ENCODE peak calls at places on chromosome 19, in six cellular contexts. U is stimulated activated CD4-positive, alpha-beta T cell treated with anti-CD3 and anti-CD28 coated beads, Interleukin-1b, Interleukin-23, amount 100 ng/mL, for 4 hours; A is caudate nucleus; Z is amygdala; L is NCI-H1417; X is head of caudate nucleus. P is an unnamed sample.

GRCh38 chr19:407501-408440 is 1.2 kb downstream of the C2CD4C start:
- DNase-seq in U (no peak), A (no peak), Z (no peak), L (no peak), X (no peak), P (no peak)

GRCh38 chr19:4206818-4207484 is 22.4 kb upstream of the EBI3 start:
- DNase-seq in U (no peak), A (no peak), Z (no peak), L (peak), X (no peak), P (no peak)

GRCh38 chr19:1313695-1314613 is 28.3 kb downstream of the EFNA2 start:
- DNase-seq in U (no peak), A (no peak), Z (no peak), L (no peak), X (no peak), P (no peak)

GRCh38 chr19:43572172-43572588 is 3.1 kb downstream of the XRCC1 start:
- DNase-seq in U (no peak), A (no peak), Z (no peak), L (peak), X (no peak), P (peak)

GRCh38 chr19:29547361-29547960 is 21.7 kb downstream of the VSTM2B start:
- DNase-seq in U (no peak), A (no peak), Z (no peak), L (no peak), X (no peak), P (no peak)

GRCh38 chr19:13865578-13866462 is 11.1 kb upstream of the NANOS3 start:
- DNase-seq in U (no peak), A (no peak), Z (no peak), L (peak), X (no peak), P (no peak)

GRCh38 chr19:29753190-29753933 is 38.3 kb upstream of the C19orf12 start:
- DNase-seq in U (no peak), A (no peak), Z (no peak), L (no peak), X (no peak), P (no peak)

GRCh38 chr19:37817180-37817911 is 38.0 kb upstream of the ZNF573 start:
- DNase-seq in U (no peak), A (peak), Z (peak), L (peak), X (peak), P (peak)

GRCh38 chr19:51012661-51013190 is 6.8 kb downstream of the KLK10 start:
- DNase-seq in U (no peak), A (no peak), Z (no peak), L (no peak), X (no peak), P (no peak)

GRCh38 chr19:48135411-48135810 is 24.8 kb upstream of the PLA2G4C start:
- DNase-seq in U (no peak), A (no peak), Z (no peak), L (peak), X (no peak), P (no peak)

GRCh38 chr19:6312018-6312417 is 21.4 kb downstream of the ACER1 start:
- DNase-seq in U (no peak), A (no peak), Z (no peak), L (no peak), X (no peak), P (no peak)

GRCh38 chr19:4732680-4733114 is 9.1 kb upstream of the DPP9 start:
- DNase-seq in U (peak), A (no peak), Z (no peak), L (peak), X (peak), P (peak)

GRCh38 chr19:18444513-18444912 is 6.6 kb upstream of the ISYNA1 start:
- DNase-seq in U (no peak), A (no peak), Z (no peak), L (no peak), X (no peak), P (no peak)

GRCh38 chr19:10007366-10007765 is 2.9 kb downstream of the COL5A3 start:
- DNase-seq in U (no peak), A (no peak), Z (no peak), L (no peak), X (no peak), P (no peak)

GRCh38 chr19:18608102-18608804 is 1.7 kb upstream of the CRLF1 start:
- DNase-seq in U (no peak), A (no peak), Z (no peak), L (no peak), X (no peak), P (no peak)

GRCh38 chr19:42433503-42434260 is 6.5 kb upstream of the LIPE start:
- DNase-seq in U (peak), A (peak), Z (peak), L (no peak), X (peak), P (peak)

GRCh38 chr19:40519352-40520322 is 52.8 kb downstream of the SPTBN4 start:
- DNase-seq in U (no peak), A (no peak), Z (no peak), L (peak), X (no peak), P (no peak)

GRCh38 chr19:16366056-16366432 is 41.4 kb downstream of the KLF2 start:
- DNase-seq in U (no peak), A (no peak), Z (no peak), L (no peak), X (no peak), P (no peak)

GRCh38 chr19:11570039-11570462 is 7.4 kb downstream of the ACP5 start:
- DNase-seq in U (no peak), A (no peak), Z (no peak), L (peak), X (no peak), P (no peak)

GRCh38 chr19:33830264-33830663 is 33.6 kb downstream of the KCTD15 start:
- DNase-seq in U (no peak), A (no peak), Z (no peak), L (no peak), X (no peak), P (no peak)

GRCh38 chr19:49272204-49272603 is 52.8 kb downstream of the SLC6A16 start:
- DNase-seq in U (no peak), A (no peak), Z (no peak), L (no peak), X (no peak), P (no peak)

P was measured in NCI-H748 treated with DMSO at 0.1 percent for 48 hours.